ENCODE peak calls at places on chromosomes 6 and 20, in seven cellular contexts. One of them, this sample, is unnamed.

GRCh38 chr20:36819662-36820061 is 46.1 kb upstream of the DSN1 start:
- DNase-seq in upper lobe of left lung: no peak
- DNase-seq in H1: no peak
- DNase-seq in thoracic aorta: no peak
- DNase-seq in ascending aorta: no peak
- DNase-seq in ovary: no peak
- DNase-seq in tibial artery: no peak
- DNase-seq in this sample: no peak

GRCh38 chr6:142045380-142046270 is 87.1 kb upstream of the GJE1 start:
- DNase-seq in upper lobe of left lung: no peak
- DNase-seq in tibial artery: no peak
- DNase-seq in ovary: no peak
- DNase-seq in ascending aorta: no peak
- DNase-seq in H1: no peak
- DNase-seq in thoracic aorta: no peak
- DNase-seq in this sample: no peak

GRCh38 chr6:4780360-4780812 is 4.2 kb downstream of the CDYL start:
- DNase-seq in ovary: no peak
- DNase-seq in thoracic aorta: no peak
- DNase-seq in upper lobe of left lung: no peak
- DNase-seq in H1: no peak
- DNase-seq in ascending aorta: no peak
- DNase-seq in tibial artery: no peak
- DNase-seq in this sample: peak

GRCh38 chr6:165875946-165876345 is 212.9 kb upstream of the PDE10A start:
- DNase-seq in upper lobe of left lung: no peak
- DNase-seq in tibial artery: no peak
- DNase-seq in H1: no peak
- DNase-seq in ascending aorta: no peak
- DNase-seq in thoracic aorta: no peak
- DNase-seq in ovary: no peak
- DNase-seq in this sample: no peak

GRCh38 chr20:36658300-36658699 is 12.3 kb upstream of the SLA2 start:
- DNase-seq in H1: no peak
- DNase-seq in thoracic aorta: no peak
- DNase-seq in ascending aorta: no peak
- DNase-seq in tibial artery: no peak
- DNase-seq in ovary: no peak
- DNase-seq in upper lobe of left lung: no peak
- DNase-seq in this sample: no peak

GRCh38 chr6:113829702-113830058 is 27.5 kb upstream of the MARCKS start:
- DNase-seq in thoracic aorta: no peak
- DNase-seq in upper lobe of left lung: no peak
- DNase-seq in H1: no peak
- DNase-seq in ascending aorta: no peak
- DNase-seq in ovary: no peak
- DNase-seq in tibial artery: no peak
- DNase-seq in this sample: no peak

GRCh38 chr6:2055914-2056313 is 189.5 kb downstream of the GMDS start:
- DNase-seq in thoracic aorta: no peak
- DNase-seq in ascending aorta: no peak
- DNase-seq in ovary: no peak
- DNase-seq in H1: no peak
- DNase-seq in tibial artery: no peak
- DNase-seq in upper lobe of left lung: no peak
- DNase-seq in this sample: no peak

GRCh38 chr20:37295001-37295400 is 5.5 kb downstream of the MANBAL start:
- DNase-seq in ascending aorta: no peak
- DNase-seq in tibial artery: no peak
- DNase-seq in H1: no peak
- DNase-seq in upper lobe of left lung: no peak
- DNase-seq in ovary: no peak
- DNase-seq in thoracic aorta: no peak
- DNase-seq in this sample: peak

GRCh38 chr6:99617131-99617530 is 10.5 kb downstream of the PRDM13 start:
- DNase-seq in ovary: no peak
- DNase-seq in tibial artery: no peak
- DNase-seq in upper lobe of left lung: no peak
- DNase-seq in H1: no peak
- DNase-seq in ascending aorta: no peak
- DNase-seq in thoracic aorta: no peak
- DNase-seq in this sample: no peak

GRCh38 chr6:36352477-36353157 is 15.9 kb upstream of the BNIP5 start:
- DNase-seq in tibial artery: no peak
- DNase-seq in upper lobe of left lung: no peak
- DNase-seq in thoracic aorta: no peak
- DNase-seq in ascending aorta: no peak
- DNase-seq in ovary: no peak
- DNase-seq in H1: no peak
- DNase-seq in this sample: no peak

GRCh38 chr6:124823240-124824105 is 138.8 kb upstream of the RNF217 start:
- DNase-seq in ascending aorta: no peak
- DNase-seq in upper lobe of left lung: no peak
- DNase-seq in H1: no peak
- DNase-seq in ovary: no peak
- DNase-seq in thoracic aorta: no peak
- DNase-seq in tibial artery: no peak
- DNase-seq in this sample: no peak

GRCh38 chr6:152099816-152100618 is 292.5 kb downstream of the ESR1 start:
- DNase-seq in tibial artery: peak
- DNase-seq in H1: no peak
- DNase-seq in ovary: no peak
- DNase-seq in thoracic aorta: no peak
- DNase-seq in upper lobe of left lung: peak
- DNase-seq in ascending aorta: no peak
- DNase-seq in this sample: peak

DNA sequence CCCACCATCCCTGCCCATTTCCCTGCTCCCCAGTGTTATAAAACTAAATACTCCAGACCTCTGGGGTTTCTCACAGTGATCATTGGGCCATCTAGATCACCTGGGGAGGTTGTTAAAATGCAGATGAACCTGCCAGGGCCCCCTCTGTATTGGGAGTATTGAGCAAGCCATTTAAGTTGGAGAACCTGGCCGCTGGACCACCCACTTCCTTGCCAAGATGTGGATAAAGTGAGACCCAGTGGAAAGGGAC is 1.5 kb downstream of the ID1 start:
- DNase-seq in upper lobe of left lung: no peak
- DNase-seq in tibial artery: no peak
- DNase-seq in H1: no peak
- DNase-seq in ovary: no peak
- DNase-seq in thoracic aorta: no peak
- DNase-seq in ascending aorta: no peak
- DNase-seq in this sample: no peak
- H3K27ac ChIP-seq in upper lobe of left lung: peak
- H3K27ac ChIP-seq in tibial artery: peak
- H3K27ac ChIP-seq in H1: peak
- H3K27ac ChIP-seq in ovary: peak
- H3K27ac ChIP-seq in thoracic aorta: peak
- H3K27ac ChIP-seq in ascending aorta: peak
- H3K27ac ChIP-seq in this sample: peak

GRCh38 chr20:24985802-24986201 is 6.7 kb downstream of the APMAP start:
- DNase-seq in H1: no peak
- DNase-seq in ascending aorta: no peak
- DNase-seq in tibial artery: no peak
- DNase-seq in thoracic aorta: no peak
- DNase-seq in upper lobe of left lung: peak
- DNase-seq in ovary: no peak
- DNase-seq in this sample: peak

GRCh38 chr20:24983896-24984295 is 8.7 kb downstream of the APMAP start:
- DNase-seq in tibial artery: no peak
- DNase-seq in thoracic aorta: no peak
- DNase-seq in ovary: no peak
- DNase-seq in ascending aorta: no peak
- DNase-seq in upper lobe of left lung: no peak
- DNase-seq in H1: peak
- DNase-seq in this sample: no peak

GRCh38 chr20:24986436-24987015 is 6.0 kb downstream of the APMAP start:
- DNase-seq in upper lobe of left lung: peak
- DNase-seq in ovary: no peak
- DNase-seq in ascending aorta: no peak
- DNase-seq in tibial artery: no peak
- DNase-seq in H1: no peak
- DNase-seq in thoracic aorta: no peak
- DNase-seq in this sample: no peak

GRCh38 chr20:24987244-24987643 is 5.3 kb downstream of the APMAP start:
- DNase-seq in tibial artery: no peak
- DNase-seq in ascending aorta: no peak
- DNase-seq in H1: no peak
- DNase-seq in upper lobe of left lung: peak
- DNase-seq in thoracic aorta: no peak
- DNase-seq in ovary: no peak
- DNase-seq in this sample: no peak

DNA sequence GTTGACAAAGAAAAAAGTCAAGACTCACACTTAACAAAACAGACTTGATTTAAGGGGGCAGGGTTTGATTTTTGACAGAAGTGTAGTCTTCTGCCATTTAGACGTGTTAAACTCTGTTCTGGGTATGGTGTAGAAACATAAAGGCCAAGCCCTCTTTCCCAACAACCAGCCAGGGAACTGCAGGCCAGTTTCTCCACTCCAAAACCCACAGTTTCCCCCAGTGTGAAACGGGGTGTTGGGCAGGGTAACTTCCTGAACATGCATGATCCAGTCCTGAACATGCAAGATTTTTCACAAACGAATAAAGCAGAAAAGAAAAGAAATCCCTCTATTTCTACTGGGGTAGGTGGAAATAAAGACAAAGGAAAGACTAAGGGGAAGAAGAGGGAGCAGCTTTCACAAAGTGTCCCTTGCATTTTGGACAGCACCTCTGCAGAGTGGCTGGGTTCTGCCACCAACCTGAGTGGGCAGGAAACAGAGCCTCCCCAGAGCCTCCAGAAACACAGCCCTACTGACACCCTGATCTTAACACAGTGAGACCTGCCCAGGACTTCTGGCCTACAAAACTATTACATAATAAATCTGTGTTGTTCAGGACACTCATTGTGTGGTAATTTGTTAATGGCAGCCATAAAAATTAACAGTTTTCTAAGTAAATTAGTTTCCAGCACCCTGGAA is 7.4 kb downstream of the APMAP start:
- DNase-seq in ascending aorta: no peak
- DNase-seq in H1: peak
- DNase-seq in tibial artery: no peak
- DNase-seq in ovary: no peak
- DNase-seq in upper lobe of left lung: peak
- DNase-seq in thoracic aorta: no peak
- DNase-seq in this sample: no peak
- H3K27ac ChIP-seq in ascending aorta: no peak
- H3K27ac ChIP-seq in H1: no peak
- H3K27ac ChIP-seq in tibial artery: no peak
- H3K27ac ChIP-seq in ovary: no peak
- H3K27ac ChIP-seq in upper lobe of left lung: peak
- H3K27ac ChIP-seq in thoracic aorta: no peak
- H3K27ac ChIP-seq in this sample: peak

GRCh38 chr6:87807423-87807978 is 105.5 kb upstream of the AKIRIN2 start:
- DNase-seq in thoracic aorta: no peak
- DNase-seq in ascending aorta: no peak
- DNase-seq in tibial artery: no peak
- DNase-seq in ovary: no peak
- DNase-seq in H1: no peak
- DNase-seq in upper lobe of left lung: no peak
- DNase-seq in this sample: no peak
- H3K27ac ChIP-seq in thoracic aorta: no peak
- H3K27ac ChIP-seq in ascending aorta: no peak
- H3K27ac ChIP-seq in tibial artery: no peak
- H3K27ac ChIP-seq in ovary: no peak
- H3K27ac ChIP-seq in H1: no peak
- H3K27ac ChIP-seq in upper lobe of left lung: no peak
- H3K27ac ChIP-seq in this sample: no peak

GRCh38 chr20:57746832-57747404 is 37.1 kb upstream of the PMEPA1 start:
- DNase-seq in upper lobe of left lung: no peak
- DNase-seq in thoracic aorta: no peak
- DNase-seq in ascending aorta: no peak
- DNase-seq in ovary: no peak
- DNase-seq in H1: no peak
- DNase-seq in tibial artery: no peak
- DNase-seq in this sample: no peak

GRCh38 chr20:57744206-57744605 is 34.4 kb upstream of the PMEPA1 start:
- DNase-seq in thoracic aorta: no peak
- DNase-seq in ascending aorta: no peak
- DNase-seq in ovary: no peak
- DNase-seq in tibial artery: no peak
- DNase-seq in upper lobe of left lung: no peak
- DNase-seq in H1: no peak
- DNase-seq in this sample: no peak

GRCh38 chr20:57746201-57746600 is 36.4 kb upstream of the PMEPA1 start:
- DNase-seq in upper lobe of left lung: no peak
- DNase-seq in H1: no peak
- DNase-seq in ascending aorta: no peak
- DNase-seq in thoracic aorta: no peak
- DNase-seq in ovary: no peak
- DNase-seq in tibial artery: no peak
- DNase-seq in this sample: no peak

GRCh38 chr20:57742506-57743180 is 32.8 kb upstream of the PMEPA1 start:
- DNase-seq in ascending aorta: no peak
- DNase-seq in upper lobe of left lung: no peak
- DNase-seq in H1: no peak
- DNase-seq in thoracic aorta: no peak
- DNase-seq in tibial artery: no peak
- DNase-seq in ovary: no peak
- DNase-seq in this sample: no peak

DNA sequence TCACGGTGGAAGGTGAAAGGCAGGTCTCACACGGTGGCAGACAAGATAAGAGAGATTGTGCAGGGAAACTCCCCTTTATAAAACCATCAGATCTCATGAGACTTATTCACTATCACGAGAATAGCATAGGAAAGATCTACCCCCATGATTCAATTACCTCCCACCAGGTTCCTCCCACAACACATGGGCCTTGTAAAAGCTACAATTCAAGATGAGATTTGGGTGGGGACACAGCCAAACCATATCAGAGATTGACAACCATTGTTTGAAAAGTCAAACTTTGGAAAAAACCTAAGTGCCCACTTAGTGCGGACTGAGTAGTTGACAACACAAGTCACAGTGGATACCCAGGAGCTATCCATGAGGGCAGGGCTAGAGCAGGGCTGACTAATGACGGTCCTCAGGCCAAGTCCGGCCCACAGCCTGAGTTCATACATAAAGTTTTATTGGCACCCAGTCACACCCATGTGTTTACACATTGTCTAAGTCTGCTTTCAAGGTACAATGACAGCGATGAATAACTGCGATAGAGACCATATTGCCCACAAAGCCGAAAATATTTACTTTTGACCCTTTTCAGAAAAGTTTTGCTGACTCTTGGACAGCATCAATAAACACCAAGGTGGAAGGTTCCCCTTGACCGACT is 33.8 kb upstream of the PMEPA1 start:
- DNase-seq in thoracic aorta: no peak
- DNase-seq in ascending aorta: no peak
- DNase-seq in tibial artery: no peak
- DNase-seq in H1: no peak
- DNase-seq in upper lobe of left lung: no peak
- DNase-seq in ovary: no peak
- DNase-seq in this sample: no peak
- H3K27ac ChIP-seq in thoracic aorta: no peak
- H3K27ac ChIP-seq in ascending aorta: no peak
- H3K27ac ChIP-seq in tibial artery: no peak
- H3K27ac ChIP-seq in H1: no peak
- H3K27ac ChIP-seq in upper lobe of left lung: no peak
- H3K27ac ChIP-seq in ovary: no peak
- H3K27ac ChIP-seq in this sample: no peak